ENCODE peak calls at places on chromosomes 12 and 14, in four cellular contexts. W is CD8-positive, alpha-beta T cell; Z is prostate gland; O is gastrocnemius medialis. J is an unnamed sample. For H3K4me1, the result is how much of the 10 kb centered on the place peaks cover.

GRCh38 chr14:54440037-54440436 is 1.1 kb downstream of the CNIH1 start:
- DNase-seq in Z (no peak), W (no peak), O (no peak), J (no peak)

GRCh38 chr12:16347391-16348298 is at the start of gene MGST1:
- DNase-seq in Z (peak), W (no peak), O (peak), J (peak)

GRCh38 chr12:401235-402126 is at the start of gene CCDC77:
- DNase-seq in W (peak), O (peak), Z (peak), J (peak)

GRCh38 chr14:37985826-37986470 is 221.8 kb upstream of the SSTR1 start:
- DNase-seq in O (no peak), W (peak), Z (no peak), J (no peak)

GRCh38 chr14:106129274-106129673 is 602.9 kb downstream of the TMEM121 start:
- DNase-seq in Z (no peak), W (peak), O (no peak), J (no peak)

GRCh38 chr14:31357279-31357678 is 63.1 kb downstream of the HEATR5A start:
- DNase-seq in O (no peak), Z (no peak), W (no peak), J (no peak)

GRCh38 chr12:110355080-110355479 is 48.4 kb downstream of the ANAPC7 start:
- DNase-seq in W (no peak), O (no peak), Z (no peak), J (no peak)

GRCh38 chr12:79689477-79690155 is 1.1 kb downstream of the PAWR start:
- DNase-seq in O (no peak), Z (peak), W (no peak), J (no peak)

GRCh38 chr14:39138450-39138849 is 24.3 kb downstream of the GEMIN2 start:
- DNase-seq in W (no peak), O (no peak), Z (no peak), J (no peak)

GRCh38 chr12:51008329-51008728 is 17.9 kb downstream of the SLC11A2 start:
- DNase-seq in W (no peak), Z (no peak), O (no peak), J (no peak)

GRCh38 chr14:93958567-93959238 is 17.7 kb downstream of the ASB2 start:
- DNase-seq in Z (no peak), O (no peak), W (no peak), J (no peak)

GRCh38 chr12:10721654-10722501 is 1.2 kb downstream of the YBX3 start:
- DNase-seq in W (peak), O (peak), Z (peak), J (peak)

GRCh38 chr12:52877242-52877641 is 27.6 kb downstream of the KRT8 start:
- DNase-seq in Z (no peak), O (no peak), W (no peak), J (no peak)

DNA sequence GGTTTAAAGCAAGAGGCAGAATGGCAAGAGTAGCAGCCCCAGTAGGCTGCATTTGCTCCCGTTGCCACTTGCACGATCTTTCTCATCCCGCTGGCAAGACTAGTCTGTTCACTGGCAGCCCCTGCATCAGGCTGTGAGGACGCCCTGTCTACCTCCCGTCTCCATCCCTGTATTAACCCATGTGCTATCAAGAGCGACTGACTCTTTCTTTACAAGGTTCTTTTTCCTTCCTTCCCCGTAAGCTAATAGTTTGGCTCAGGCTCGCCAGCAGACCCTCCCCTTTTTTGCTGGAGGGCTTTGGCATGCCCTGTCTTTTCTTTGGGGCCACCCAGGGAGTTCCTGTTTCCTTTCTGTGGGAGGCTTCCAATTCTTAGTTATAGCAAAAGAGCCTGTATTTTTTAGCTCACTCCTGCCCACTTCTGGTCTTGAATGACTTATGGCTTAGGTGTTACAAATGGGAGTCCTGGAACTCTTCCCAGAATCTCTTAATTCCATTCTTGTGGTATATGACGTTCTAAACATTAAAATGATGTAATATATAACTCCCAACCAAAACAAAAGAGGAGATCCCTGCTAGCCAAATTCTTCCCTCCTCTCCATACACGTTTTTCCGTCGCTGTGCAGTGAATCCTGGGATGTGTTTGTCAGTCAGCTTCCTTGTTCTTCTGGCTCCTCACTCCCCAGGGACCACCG is 149.0 kb downstream of the PRKCH start:
- DNase-seq in W (no peak), O (no peak), Z (no peak), J (no peak)
- TF ChIP-seq CTCF in W (no peak), O (no peak), Z (no peak), J (no peak)

GRCh38 chr14:104421892-104422291 is 157.7 kb upstream of the C14orf180 start:
- DNase-seq in O (no peak), Z (no peak), W (no peak), J (no peak)

GRCh38 chr14:104423715-104424405 is 155.7 kb upstream of the C14orf180 start:
- DNase-seq in W (no peak), Z (no peak), O (no peak), J (no peak)

GRCh38 chr14:104421401-104421821 is 158.2 kb upstream of the C14orf180 start:
- DNase-seq in O (no peak), Z (no peak), W (no peak), J (no peak)

GRCh38 chr14:104423224-104423681 is 156.3 kb upstream of the C14orf180 start:
- DNase-seq in W (no peak), O (no peak), Z (no peak), J (peak)

GRCh38 chr14:104422301-104423223 is 157.0 kb upstream of the C14orf180 start:
- DNase-seq in O (no peak), Z (peak), W (no peak), J (no peak)
- H3K4me1 ChIP-seq in O (under half), Z (under half), W (under half), J (under half)

DNA sequence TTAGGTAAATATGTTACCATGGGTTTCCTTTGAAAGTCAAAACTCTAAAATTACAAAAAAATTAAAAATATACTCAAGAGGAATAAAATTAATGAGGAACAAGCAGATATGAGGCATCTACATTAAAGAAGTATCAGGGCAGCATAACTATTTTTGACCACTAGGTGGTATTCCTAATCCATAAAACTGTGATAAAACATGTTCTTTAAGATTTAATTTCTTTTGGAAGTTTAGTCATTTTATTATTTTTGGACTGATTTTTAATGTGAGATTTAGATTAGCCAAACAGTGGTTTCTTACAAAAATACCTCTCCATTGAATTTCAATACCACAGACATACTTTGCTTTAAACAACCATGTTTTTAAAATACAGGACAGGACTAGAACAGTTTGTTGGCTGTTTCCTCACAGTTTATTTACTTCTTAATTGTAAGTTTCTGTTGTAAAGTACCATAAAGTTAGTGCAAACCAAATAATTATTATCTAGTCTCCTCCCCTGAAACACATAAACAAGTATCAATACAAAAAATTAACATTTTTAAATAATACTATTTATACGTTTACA is 49.8 kb downstream of the NTS start:
- DNase-seq in O (no peak), Z (no peak), W (no peak), J (no peak)
- TF ChIP-seq CTCF in O (no peak), Z (peak), W (no peak), J (peak)

DNA sequence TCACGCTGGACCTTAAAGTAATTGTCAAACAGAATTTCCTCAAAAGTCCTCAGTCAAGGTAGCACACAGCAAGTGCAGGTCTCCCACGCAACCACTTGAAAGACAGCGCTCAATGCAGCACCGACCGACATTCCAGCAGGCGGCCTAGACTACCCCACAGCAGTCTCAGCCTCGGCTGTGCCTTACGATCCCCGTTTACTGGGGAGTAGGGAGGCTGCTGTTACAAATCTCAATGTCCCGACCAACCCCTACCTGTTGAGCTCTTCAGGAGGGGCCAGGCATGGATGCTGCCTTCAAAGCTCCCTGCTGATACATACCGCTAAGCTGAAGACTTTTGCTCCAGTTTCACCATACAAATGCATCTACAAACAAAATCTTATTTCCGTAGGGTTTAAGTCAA is 21.8 kb downstream of the VPS37B start:
- DNase-seq in Z (no peak), W (no peak), O (no peak), J (no peak)
- H3K4me1 ChIP-seq in Z (half or more), W (half or more), O (half or more), J (under half)

GRCh38 chr12:131348226-131349010 is 362.5 kb upstream of the SFSWAP start:
- DNase-seq in Z (no peak), W (no peak), O (no peak), J (no peak)
- TF ChIP-seq CTCF in Z (no peak), W (no peak), O (no peak), J (no peak)

GRCh38 chr14:57485635-57486034 is 8.0 kb downstream of the CCDC198 start:
- DNase-seq in W (no peak), Z (no peak), O (no peak), J (no peak)
- H3K4me1 ChIP-seq in W (under half), Z (under half), O (under half), J (under half)

DNA sequence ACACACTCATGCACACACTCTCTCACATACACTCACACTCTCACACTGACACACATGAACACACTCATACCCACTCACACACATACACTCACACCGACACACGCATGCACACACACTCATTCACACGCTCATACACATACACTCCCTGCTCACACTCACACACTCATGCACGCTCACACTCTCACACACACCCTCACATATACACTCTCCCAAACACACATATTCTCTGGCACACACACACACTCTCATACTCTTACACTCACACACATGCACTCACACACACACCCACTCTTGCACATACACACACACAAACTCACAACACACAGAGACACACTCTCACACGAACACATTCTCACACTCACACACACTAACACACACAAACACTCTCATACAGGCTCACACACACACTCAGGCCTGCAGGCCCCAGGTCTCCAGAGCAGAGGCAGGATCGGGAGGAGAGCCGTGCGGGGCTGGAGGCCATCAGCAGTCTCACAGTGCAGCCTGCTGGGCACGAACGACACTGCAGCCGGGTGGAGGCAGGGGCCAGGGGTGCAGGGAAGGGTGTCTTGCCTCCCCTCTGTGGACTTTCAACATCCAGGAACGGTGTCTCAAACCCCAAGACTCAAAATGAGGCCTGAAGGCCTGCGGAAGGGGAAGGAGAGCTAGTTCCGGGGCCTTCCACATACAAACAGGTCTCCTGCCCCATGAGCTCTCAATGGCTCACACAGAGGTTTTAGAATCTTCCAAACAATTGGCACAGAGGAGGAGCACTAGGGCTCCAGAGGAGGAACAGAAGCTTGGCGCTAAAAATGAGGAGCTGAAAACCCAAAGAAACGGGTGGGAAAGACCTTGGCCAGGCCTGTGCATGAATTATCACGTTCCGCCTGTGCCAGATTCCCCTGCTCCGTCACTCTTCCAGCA is 148.6 kb downstream of the ANO2 start:
- DNase-seq in W (no peak), O (no peak), Z (no peak), J (no peak)
- TF ChIP-seq CTCF in W (peak), O (no peak), Z (peak), J (no peak)

GRCh38 chr12:32585680-32586079 is 93.4 kb upstream of the DNM1L start:
- DNase-seq in W (no peak), O (no peak), Z (no peak), J (no peak)

GRCh38 chr12:32587536-32588346 is 91.4 kb upstream of the DNM1L start:
- DNase-seq in W (no peak), Z (no peak), O (no peak), J (no peak)

GRCh38 chr12:32586390-32586789 is 92.7 kb upstream of the DNM1L start:
- DNase-seq in O (no peak), Z (no peak), W (no peak), J (no peak)

GRCh38 chr12:32589165-32589891 is 89.8 kb upstream of the DNM1L start:
- DNase-seq in O (no peak), W (no peak), Z (no peak), J (no peak)

DNA sequence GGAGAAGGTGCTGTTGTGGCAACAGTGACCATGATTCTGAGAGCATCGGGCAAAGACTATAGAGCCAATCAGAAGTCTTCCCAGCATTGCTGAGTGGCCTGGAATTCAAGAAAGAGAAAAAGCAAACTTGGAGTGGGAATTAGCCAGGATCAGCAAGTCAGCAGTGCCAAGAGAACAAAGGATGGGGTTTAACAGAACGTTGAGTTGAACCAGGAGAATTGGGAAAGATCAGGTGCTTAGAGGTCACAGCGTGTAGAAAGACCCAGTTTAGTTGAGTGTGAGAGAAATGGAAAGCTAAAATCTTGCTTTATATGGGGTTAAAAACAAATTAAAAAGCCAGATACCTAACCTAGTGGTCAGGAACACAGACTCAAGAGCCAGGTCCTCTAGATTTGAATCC is 90.5 kb upstream of the DNM1L start:
- DNase-seq in W (no peak), O (no peak), Z (no peak), J (no peak)
- H3K4me1 ChIP-seq in W (under half), O (under half), Z (under half), J (under half)

DNA sequence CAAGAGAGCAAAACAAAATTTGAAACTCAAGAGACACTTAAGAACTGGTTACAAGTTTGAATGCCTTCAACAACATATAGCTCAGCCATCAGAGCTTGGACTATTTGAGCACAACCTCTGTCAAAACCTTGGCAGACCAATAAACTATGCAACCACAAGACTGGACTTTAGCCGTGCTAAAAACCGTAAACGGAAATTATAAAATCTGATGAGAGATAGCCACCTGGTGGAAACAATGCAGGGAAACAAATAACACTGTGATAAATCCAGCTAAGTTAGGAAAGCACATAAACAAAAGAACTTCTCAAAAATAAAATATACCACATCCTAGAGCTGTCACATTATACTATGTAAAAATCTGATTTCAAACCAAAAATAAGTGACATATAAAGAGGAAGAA is 1074.2 kb upstream of the NOVA1 start:
- DNase-seq in Z (no peak), O (no peak), W (no peak), J (no peak)
- TF ChIP-seq CTCF in Z (no peak), O (no peak), W (no peak), J (no peak)

GRCh38 chr14:61430066-61430757 is 108.8 kb downstream of the PRKCH start:
- DNase-seq in Z (peak), O (no peak), W (no peak), J (no peak)
- H3K4me1 ChIP-seq in Z (under half), O (under half), W (half or more), J (under half)

J was measured in breast epithelium.